ENCODE peak calls at places on chromosomes 1 and 21, in ten cellular contexts. One of them, this sample, is unnamed.

GRCh38 chr1:211559222-211560010 is 19.5 kb downstream of the SLC30A1 start:
- DNase-seq in stimulated activated CD4-positive, alpha-beta T cell treated with anti-CD3 and anti-CD28 coated beads, Interleukin-1b, Interleukin-23, amount 100 ng/mL, for 48 hours: no peak
- DNase-seq in HL-60: no peak
- DNase-seq in heart left ventricle: no peak
- DNase-seq in stimulated activated CD8-positive, alpha-beta memory T cell treated with anti-CD3 and anti-CD28 coated beads, Interleukin-2, amount 100 ng/mL, for 48 hours: no peak
- DNase-seq in AG08396: no peak
- DNase-seq in CD8-positive, alpha-beta T cell: no peak
- DNase-seq in HTR-8/SVneo: no peak
- DNase-seq in kidney epithelial cell: no peak
- DNase-seq in H9: peak
- DNase-seq in this sample: no peak

GRCh38 chr1:32071758-32072621 is 749 bp upstream of the TMEM39B start:
- DNase-seq in kidney epithelial cell: peak
- DNase-seq in stimulated activated CD8-positive, alpha-beta memory T cell treated with anti-CD3 and anti-CD28 coated beads, Interleukin-2, amount 100 ng/mL, for 48 hours: no peak
- DNase-seq in HL-60: no peak
- DNase-seq in CD8-positive, alpha-beta T cell: no peak
- DNase-seq in AG08396: peak
- DNase-seq in HTR-8/SVneo: no peak
- DNase-seq in stimulated activated CD4-positive, alpha-beta T cell treated with anti-CD3 and anti-CD28 coated beads, Interleukin-1b, Interleukin-23, amount 100 ng/mL, for 48 hours: peak
- DNase-seq in heart left ventricle: no peak
- DNase-seq in H9: no peak
- DNase-seq in this sample: no peak

GRCh38 chr1:15966081-15966955 is 9.6 kb downstream of the ZBTB17 start:
- DNase-seq in CD8-positive, alpha-beta T cell: peak
- DNase-seq in stimulated activated CD8-positive, alpha-beta memory T cell treated with anti-CD3 and anti-CD28 coated beads, Interleukin-2, amount 100 ng/mL, for 48 hours: peak
- DNase-seq in stimulated activated CD4-positive, alpha-beta T cell treated with anti-CD3 and anti-CD28 coated beads, Interleukin-1b, Interleukin-23, amount 100 ng/mL, for 48 hours: peak
- DNase-seq in HL-60: no peak
- DNase-seq in AG08396: no peak
- DNase-seq in heart left ventricle: no peak
- DNase-seq in HTR-8/SVneo: no peak
- DNase-seq in kidney epithelial cell: no peak
- DNase-seq in H9: no peak
- DNase-seq in this sample: peak

GRCh38 chr1:41102208-41102607 is 80.7 kb upstream of the SLFNL1 start:
- DNase-seq in stimulated activated CD8-positive, alpha-beta memory T cell treated with anti-CD3 and anti-CD28 coated beads, Interleukin-2, amount 100 ng/mL, for 48 hours: no peak
- DNase-seq in CD8-positive, alpha-beta T cell: no peak
- DNase-seq in kidney epithelial cell: peak
- DNase-seq in stimulated activated CD4-positive, alpha-beta T cell treated with anti-CD3 and anti-CD28 coated beads, Interleukin-1b, Interleukin-23, amount 100 ng/mL, for 48 hours: no peak
- DNase-seq in HL-60: no peak
- DNase-seq in HTR-8/SVneo: peak
- DNase-seq in heart left ventricle: peak
- DNase-seq in AG08396: peak
- DNase-seq in H9: no peak
- DNase-seq in this sample: no peak

GRCh38 chr1:30822006-30822405 is 64.4 kb upstream of the LAPTM5 start:
- DNase-seq in stimulated activated CD8-positive, alpha-beta memory T cell treated with anti-CD3 and anti-CD28 coated beads, Interleukin-2, amount 100 ng/mL, for 48 hours: no peak
- DNase-seq in HTR-8/SVneo: no peak
- DNase-seq in AG08396: no peak
- DNase-seq in HL-60: no peak
- DNase-seq in kidney epithelial cell: no peak
- DNase-seq in heart left ventricle: no peak
- DNase-seq in CD8-positive, alpha-beta T cell: no peak
- DNase-seq in H9: no peak
- DNase-seq in stimulated activated CD4-positive, alpha-beta T cell treated with anti-CD3 and anti-CD28 coated beads, Interleukin-1b, Interleukin-23, amount 100 ng/mL, for 48 hours: no peak
- DNase-seq in this sample: no peak

GRCh38 chr1:20375563-20375962 is 84.9 kb downstream of the VWA5B1 start:
- DNase-seq in CD8-positive, alpha-beta T cell: no peak
- DNase-seq in HL-60: no peak
- DNase-seq in stimulated activated CD4-positive, alpha-beta T cell treated with anti-CD3 and anti-CD28 coated beads, Interleukin-1b, Interleukin-23, amount 100 ng/mL, for 48 hours: no peak
- DNase-seq in kidney epithelial cell: no peak
- DNase-seq in stimulated activated CD8-positive, alpha-beta memory T cell treated with anti-CD3 and anti-CD28 coated beads, Interleukin-2, amount 100 ng/mL, for 48 hours: no peak
- DNase-seq in AG08396: no peak
- DNase-seq in HTR-8/SVneo: no peak
- DNase-seq in heart left ventricle: no peak
- DNase-seq in H9: no peak
- DNase-seq in this sample: no peak

GRCh38 chr21:35189077-35189863 is 140.2 kb upstream of the RUNX1 start:
- DNase-seq in AG08396: peak
- DNase-seq in stimulated activated CD8-positive, alpha-beta memory T cell treated with anti-CD3 and anti-CD28 coated beads, Interleukin-2, amount 100 ng/mL, for 48 hours: no peak
- DNase-seq in HTR-8/SVneo: no peak
- DNase-seq in kidney epithelial cell: no peak
- DNase-seq in stimulated activated CD4-positive, alpha-beta T cell treated with anti-CD3 and anti-CD28 coated beads, Interleukin-1b, Interleukin-23, amount 100 ng/mL, for 48 hours: no peak
- DNase-seq in CD8-positive, alpha-beta T cell: no peak
- DNase-seq in H9: no peak
- DNase-seq in heart left ventricle: no peak
- DNase-seq in HL-60: no peak
- DNase-seq in this sample: peak

GRCh38 chr1:12473596-12474329 is 144.2 kb downstream of the DHRS3 start:
- DNase-seq in heart left ventricle: peak
- DNase-seq in stimulated activated CD8-positive, alpha-beta memory T cell treated with anti-CD3 and anti-CD28 coated beads, Interleukin-2, amount 100 ng/mL, for 48 hours: no peak
- DNase-seq in AG08396: no peak
- DNase-seq in H9: no peak
- DNase-seq in kidney epithelial cell: no peak
- DNase-seq in stimulated activated CD4-positive, alpha-beta T cell treated with anti-CD3 and anti-CD28 coated beads, Interleukin-1b, Interleukin-23, amount 100 ng/mL, for 48 hours: no peak
- DNase-seq in HL-60: no peak
- DNase-seq in CD8-positive, alpha-beta T cell: no peak
- DNase-seq in HTR-8/SVneo: no peak
- DNase-seq in this sample: no peak

GRCh38 chr1:33575324-33575879 is 103.0 kb downstream of the ZSCAN20 start:
- DNase-seq in kidney epithelial cell: no peak
- DNase-seq in CD8-positive, alpha-beta T cell: no peak
- DNase-seq in H9: no peak
- DNase-seq in HTR-8/SVneo: no peak
- DNase-seq in heart left ventricle: peak
- DNase-seq in HL-60: no peak
- DNase-seq in stimulated activated CD8-positive, alpha-beta memory T cell treated with anti-CD3 and anti-CD28 coated beads, Interleukin-2, amount 100 ng/mL, for 48 hours: no peak
- DNase-seq in AG08396: no peak
- DNase-seq in stimulated activated CD4-positive, alpha-beta T cell treated with anti-CD3 and anti-CD28 coated beads, Interleukin-1b, Interleukin-23, amount 100 ng/mL, for 48 hours: no peak
- DNase-seq in this sample: no peak

GRCh38 chr1:6794164-6794563 is 8.9 kb downstream of the CAMTA1 start:
- DNase-seq in CD8-positive, alpha-beta T cell: no peak
- DNase-seq in HL-60: no peak
- DNase-seq in heart left ventricle: no peak
- DNase-seq in HTR-8/SVneo: no peak
- DNase-seq in stimulated activated CD4-positive, alpha-beta T cell treated with anti-CD3 and anti-CD28 coated beads, Interleukin-1b, Interleukin-23, amount 100 ng/mL, for 48 hours: no peak
- DNase-seq in AG08396: peak
- DNase-seq in kidney epithelial cell: no peak
- DNase-seq in stimulated activated CD8-positive, alpha-beta memory T cell treated with anti-CD3 and anti-CD28 coated beads, Interleukin-2, amount 100 ng/mL, for 48 hours: no peak
- DNase-seq in H9: no peak
- DNase-seq in this sample: no peak

GRCh38 chr21:45278156-45278911 is 9.4 kb downstream of the POFUT2 start:
- DNase-seq in AG08396: no peak
- DNase-seq in HTR-8/SVneo: no peak
- DNase-seq in stimulated activated CD8-positive, alpha-beta memory T cell treated with anti-CD3 and anti-CD28 coated beads, Interleukin-2, amount 100 ng/mL, for 48 hours: no peak
- DNase-seq in HL-60: no peak
- DNase-seq in kidney epithelial cell: no peak
- DNase-seq in H9: peak
- DNase-seq in heart left ventricle: no peak
- DNase-seq in CD8-positive, alpha-beta T cell: no peak
- DNase-seq in stimulated activated CD4-positive, alpha-beta T cell treated with anti-CD3 and anti-CD28 coated beads, Interleukin-1b, Interleukin-23, amount 100 ng/mL, for 48 hours: no peak
- DNase-seq in this sample: no peak

GRCh38 chr1:178408869-178409268 is 87.9 kb downstream of the CLEC20A start:
- DNase-seq in HTR-8/SVneo: no peak
- DNase-seq in stimulated activated CD4-positive, alpha-beta T cell treated with anti-CD3 and anti-CD28 coated beads, Interleukin-1b, Interleukin-23, amount 100 ng/mL, for 48 hours: no peak
- DNase-seq in kidney epithelial cell: no peak
- DNase-seq in heart left ventricle: no peak
- DNase-seq in AG08396: no peak
- DNase-seq in CD8-positive, alpha-beta T cell: no peak
- DNase-seq in stimulated activated CD8-positive, alpha-beta memory T cell treated with anti-CD3 and anti-CD28 coated beads, Interleukin-2, amount 100 ng/mL, for 48 hours: no peak
- DNase-seq in H9: no peak
- DNase-seq in HL-60: no peak
- DNase-seq in this sample: no peak

GRCh38 chr1:154012129-154012528 is 21.6 kb downstream of the RPS27 start:
- DNase-seq in HL-60: no peak
- DNase-seq in H9: no peak
- DNase-seq in HTR-8/SVneo: no peak
- DNase-seq in AG08396: no peak
- DNase-seq in stimulated activated CD8-positive, alpha-beta memory T cell treated with anti-CD3 and anti-CD28 coated beads, Interleukin-2, amount 100 ng/mL, for 48 hours: no peak
- DNase-seq in heart left ventricle: no peak
- DNase-seq in stimulated activated CD4-positive, alpha-beta T cell treated with anti-CD3 and anti-CD28 coated beads, Interleukin-1b, Interleukin-23, amount 100 ng/mL, for 48 hours: no peak
- DNase-seq in CD8-positive, alpha-beta T cell: no peak
- DNase-seq in kidney epithelial cell: no peak
- DNase-seq in this sample: no peak

GRCh38 chr1:205255941-205256780 is 28.4 kb downstream of the TMCC2 start:
- DNase-seq in CD8-positive, alpha-beta T cell: peak
- DNase-seq in HTR-8/SVneo: peak
- DNase-seq in HL-60: peak
- DNase-seq in H9: peak
- DNase-seq in stimulated activated CD4-positive, alpha-beta T cell treated with anti-CD3 and anti-CD28 coated beads, Interleukin-1b, Interleukin-23, amount 100 ng/mL, for 48 hours: peak
- DNase-seq in kidney epithelial cell: no peak
- DNase-seq in heart left ventricle: peak
- DNase-seq in stimulated activated CD8-positive, alpha-beta memory T cell treated with anti-CD3 and anti-CD28 coated beads, Interleukin-2, amount 100 ng/mL, for 48 hours: peak
- DNase-seq in AG08396: peak
- DNase-seq in this sample: peak

GRCh38 chr1:100736324-100736723 is 16.8 kb downstream of the VCAM1 start:
- DNase-seq in CD8-positive, alpha-beta T cell: no peak
- DNase-seq in stimulated activated CD8-positive, alpha-beta memory T cell treated with anti-CD3 and anti-CD28 coated beads, Interleukin-2, amount 100 ng/mL, for 48 hours: no peak
- DNase-seq in heart left ventricle: no peak
- DNase-seq in HL-60: no peak
- DNase-seq in AG08396: no peak
- DNase-seq in kidney epithelial cell: no peak
- DNase-seq in H9: no peak
- DNase-seq in HTR-8/SVneo: no peak
- DNase-seq in stimulated activated CD4-positive, alpha-beta T cell treated with anti-CD3 and anti-CD28 coated beads, Interleukin-1b, Interleukin-23, amount 100 ng/mL, for 48 hours: no peak
- DNase-seq in this sample: no peak

GRCh38 chr21:40134731-40135492 is 267.7 kb downstream of the PCP4 start:
- DNase-seq in H9: no peak
- DNase-seq in heart left ventricle: no peak
- DNase-seq in HL-60: no peak
- DNase-seq in AG08396: no peak
- DNase-seq in HTR-8/SVneo: no peak
- DNase-seq in CD8-positive, alpha-beta T cell: no peak
- DNase-seq in kidney epithelial cell: no peak
- DNase-seq in stimulated activated CD4-positive, alpha-beta T cell treated with anti-CD3 and anti-CD28 coated beads, Interleukin-1b, Interleukin-23, amount 100 ng/mL, for 48 hours: no peak
- DNase-seq in stimulated activated CD8-positive, alpha-beta memory T cell treated with anti-CD3 and anti-CD28 coated beads, Interleukin-2, amount 100 ng/mL, for 48 hours: no peak
- DNase-seq in this sample: no peak

GRCh38 chr1:16120940-16121410 is 34.9 kb downstream of the EPHA2 start:
- DNase-seq in heart left ventricle: no peak
- DNase-seq in HTR-8/SVneo: no peak
- DNase-seq in HL-60: no peak
- DNase-seq in stimulated activated CD8-positive, alpha-beta memory T cell treated with anti-CD3 and anti-CD28 coated beads, Interleukin-2, amount 100 ng/mL, for 48 hours: no peak
- DNase-seq in kidney epithelial cell: no peak
- DNase-seq in CD8-positive, alpha-beta T cell: no peak
- DNase-seq in H9: no peak
- DNase-seq in AG08396: no peak
- DNase-seq in stimulated activated CD4-positive, alpha-beta T cell treated with anti-CD3 and anti-CD28 coated beads, Interleukin-1b, Interleukin-23, amount 100 ng/mL, for 48 hours: no peak
- DNase-seq in this sample: no peak

GRCh38 chr1:190478193-190479007 is 736 bp upstream of the BRINP3 start:
- DNase-seq in H9: peak
- DNase-seq in HTR-8/SVneo: peak
- DNase-seq in AG08396: no peak
- DNase-seq in kidney epithelial cell: no peak
- DNase-seq in CD8-positive, alpha-beta T cell: no peak
- DNase-seq in stimulated activated CD4-positive, alpha-beta T cell treated with anti-CD3 and anti-CD28 coated beads, Interleukin-1b, Interleukin-23, amount 100 ng/mL, for 48 hours: no peak
- DNase-seq in heart left ventricle: no peak
- DNase-seq in stimulated activated CD8-positive, alpha-beta memory T cell treated with anti-CD3 and anti-CD28 coated beads, Interleukin-2, amount 100 ng/mL, for 48 hours: no peak
- DNase-seq in HL-60: no peak
- DNase-seq in this sample: no peak

GRCh38 chr1:41108696-41109284 is 87.3 kb upstream of the SLFNL1 start:
- DNase-seq in stimulated activated CD8-positive, alpha-beta memory T cell treated with anti-CD3 and anti-CD28 coated beads, Interleukin-2, amount 100 ng/mL, for 48 hours: no peak
- DNase-seq in HL-60: peak
- DNase-seq in heart left ventricle: no peak
- DNase-seq in stimulated activated CD4-positive, alpha-beta T cell treated with anti-CD3 and anti-CD28 coated beads, Interleukin-1b, Interleukin-23, amount 100 ng/mL, for 48 hours: no peak
- DNase-seq in CD8-positive, alpha-beta T cell: no peak
- DNase-seq in HTR-8/SVneo: no peak
- DNase-seq in AG08396: peak
- DNase-seq in kidney epithelial cell: no peak
- DNase-seq in H9: no peak
- DNase-seq in this sample: no peak

GRCh38 chr21:14995695-14996490 is 68.9 kb downstream of the NRIP1 start:
- DNase-seq in HL-60: no peak
- DNase-seq in CD8-positive, alpha-beta T cell: no peak
- DNase-seq in stimulated activated CD4-positive, alpha-beta T cell treated with anti-CD3 and anti-CD28 coated beads, Interleukin-1b, Interleukin-23, amount 100 ng/mL, for 48 hours: no peak
- DNase-seq in stimulated activated CD8-positive, alpha-beta memory T cell treated with anti-CD3 and anti-CD28 coated beads, Interleukin-2, amount 100 ng/mL, for 48 hours: no peak
- DNase-seq in AG08396: no peak
- DNase-seq in H9: no peak
- DNase-seq in kidney epithelial cell: no peak
- DNase-seq in HTR-8/SVneo: no peak
- DNase-seq in heart left ventricle: peak
- DNase-seq in this sample: no peak

GRCh38 chr1:169508432-169509338 is 22.9 kb upstream of the SLC19A2 start:
- DNase-seq in H9: no peak
- DNase-seq in HTR-8/SVneo: no peak
- DNase-seq in heart left ventricle: no peak
- DNase-seq in CD8-positive, alpha-beta T cell: no peak
- DNase-seq in kidney epithelial cell: no peak
- DNase-seq in stimulated activated CD4-positive, alpha-beta T cell treated with anti-CD3 and anti-CD28 coated beads, Interleukin-1b, Interleukin-23, amount 100 ng/mL, for 48 hours: no peak
- DNase-seq in HL-60: no peak
- DNase-seq in stimulated activated CD8-positive, alpha-beta memory T cell treated with anti-CD3 and anti-CD28 coated beads, Interleukin-2, amount 100 ng/mL, for 48 hours: no peak
- DNase-seq in AG08396: no peak
- DNase-seq in this sample: no peak

GRCh38 chr1:5854754-5855153 is 137.5 kb downstream of the NPHP4 start:
- DNase-seq in AG08396: no peak
- DNase-seq in CD8-positive, alpha-beta T cell: no peak
- DNase-seq in HL-60: no peak
- DNase-seq in HTR-8/SVneo: no peak
- DNase-seq in heart left ventricle: no peak
- DNase-seq in stimulated activated CD8-positive, alpha-beta memory T cell treated with anti-CD3 and anti-CD28 coated beads, Interleukin-2, amount 100 ng/mL, for 48 hours: no peak
- DNase-seq in kidney epithelial cell: no peak
- DNase-seq in stimulated activated CD4-positive, alpha-beta T cell treated with anti-CD3 and anti-CD28 coated beads, Interleukin-1b, Interleukin-23, amount 100 ng/mL, for 48 hours: no peak
- DNase-seq in H9: no peak
- DNase-seq in this sample: no peak

GRCh38 chr1:15337656-15338402 is 71.9 kb upstream of the EFHD2 start:
- DNase-seq in heart left ventricle: peak
- DNase-seq in stimulated activated CD4-positive, alpha-beta T cell treated with anti-CD3 and anti-CD28 coated beads, Interleukin-1b, Interleukin-23, amount 100 ng/mL, for 48 hours: no peak
- DNase-seq in HL-60: no peak
- DNase-seq in H9: no peak
- DNase-seq in kidney epithelial cell: peak
- DNase-seq in AG08396: peak
- DNase-seq in CD8-positive, alpha-beta T cell: no peak
- DNase-seq in HTR-8/SVneo: peak
- DNase-seq in stimulated activated CD8-positive, alpha-beta memory T cell treated with anti-CD3 and anti-CD28 coated beads, Interleukin-2, amount 100 ng/mL, for 48 hours: no peak
- DNase-seq in this sample: no peak

GRCh38 chr1:944341-945325 is 14.4 kb downstream of the NOC2L start:
- DNase-seq in kidney epithelial cell: no peak
- DNase-seq in HTR-8/SVneo: no peak
- DNase-seq in HL-60: no peak
- DNase-seq in AG08396: peak
- DNase-seq in CD8-positive, alpha-beta T cell: no peak
- DNase-seq in H9: no peak
- DNase-seq in heart left ventricle: no peak
- DNase-seq in stimulated activated CD8-positive, alpha-beta memory T cell treated with anti-CD3 and anti-CD28 coated beads, Interleukin-2, amount 100 ng/mL, for 48 hours: no peak
- DNase-seq in stimulated activated CD4-positive, alpha-beta T cell treated with anti-CD3 and anti-CD28 coated beads, Interleukin-1b, Interleukin-23, amount 100 ng/mL, for 48 hours: no peak
- DNase-seq in this sample: no peak

GRCh38 chr1:9838946-9839345 is 15.2 kb upstream of the CLSTN1 start:
- DNase-seq in CD8-positive, alpha-beta T cell: no peak
- DNase-seq in stimulated activated CD4-positive, alpha-beta T cell treated with anti-CD3 and anti-CD28 coated beads, Interleukin-1b, Interleukin-23, amount 100 ng/mL, for 48 hours: no peak
- DNase-seq in HTR-8/SVneo: no peak
- DNase-seq in kidney epithelial cell: no peak
- DNase-seq in AG08396: peak
- DNase-seq in H9: no peak
- DNase-seq in HL-60: no peak
- DNase-seq in stimulated activated CD8-positive, alpha-beta memory T cell treated with anti-CD3 and anti-CD28 coated beads, Interleukin-2, amount 100 ng/mL, for 48 hours: no peak
- DNase-seq in heart left ventricle: no peak
- DNase-seq in this sample: no peak

GRCh38 chr1:185961664-185962063 is 227.5 kb downstream of the HMCN1 start:
- DNase-seq in HTR-8/SVneo: no peak
- DNase-seq in stimulated activated CD4-positive, alpha-beta T cell treated with anti-CD3 and anti-CD28 coated beads, Interleukin-1b, Interleukin-23, amount 100 ng/mL, for 48 hours: no peak
- DNase-seq in kidney epithelial cell: no peak
- DNase-seq in stimulated activated CD8-positive, alpha-beta memory T cell treated with anti-CD3 and anti-CD28 coated beads, Interleukin-2, amount 100 ng/mL, for 48 hours: no peak
- DNase-seq in heart left ventricle: no peak
- DNase-seq in CD8-positive, alpha-beta T cell: no peak
- DNase-seq in HL-60: no peak
- DNase-seq in H9: no peak
- DNase-seq in AG08396: peak
- DNase-seq in this sample: no peak

GRCh38 chr1:92536593-92537332 is 50.0 kb upstream of the GFI1 start:
- DNase-seq in AG08396: peak
- DNase-seq in HTR-8/SVneo: no peak
- DNase-seq in kidney epithelial cell: peak
- DNase-seq in CD8-positive, alpha-beta T cell: no peak
- DNase-seq in heart left ventricle: no peak
- DNase-seq in stimulated activated CD8-positive, alpha-beta memory T cell treated with anti-CD3 and anti-CD28 coated beads, Interleukin-2, amount 100 ng/mL, for 48 hours: no peak
- DNase-seq in H9: no peak
- DNase-seq in HL-60: no peak
- DNase-seq in stimulated activated CD4-positive, alpha-beta T cell treated with anti-CD3 and anti-CD28 coated beads, Interleukin-1b, Interleukin-23, amount 100 ng/mL, for 48 hours: no peak
- DNase-seq in this sample: peak

GRCh38 chr1:118335372-118335771 is 150.3 kb upstream of the SPAG17 start:
- DNase-seq in kidney epithelial cell: peak
- DNase-seq in HTR-8/SVneo: no peak
- DNase-seq in AG08396: peak
- DNase-seq in stimulated activated CD8-positive, alpha-beta memory T cell treated with anti-CD3 and anti-CD28 coated beads, Interleukin-2, amount 100 ng/mL, for 48 hours: no peak
- DNase-seq in stimulated activated CD4-positive, alpha-beta T cell treated with anti-CD3 and anti-CD28 coated beads, Interleukin-1b, Interleukin-23, amount 100 ng/mL, for 48 hours: no peak
- DNase-seq in H9: no peak
- DNase-seq in heart left ventricle: no peak
- DNase-seq in HL-60: no peak
- DNase-seq in CD8-positive, alpha-beta T cell: no peak
- DNase-seq in this sample: peak

This sample was measured in GM18507.